ENCODE peak calls at places on chromosome 6, in nine cellular contexts. One of them, this sample, is unnamed.

GRCh38 chr6:293185-294174 is 1.2 kb downstream of the DUSP22 start:
- DNase-seq in RPMI7951: peak; percentile 33
- DNase-seq in KBM-7: peak; percentile 42
- DNase-seq in PC-9: no peak
- DNase-seq in H54: no peak
- DNase-seq in hypothalamus: no peak
- DNase-seq in stimulated activated CD4-positive, alpha-beta T cell treated with anti-CD3 and anti-CD28 coated beads, Interleukin-4, amount 100 ng/mL, for 48 hours: no peak
- DNase-seq in aorta: no peak
- DNase-seq in iris pigment epithelial cell: peak; percentile 26
- DNase-seq in this sample: no peak

GRCh38 chr6:134607411-134607810 is 289.5 kb upstream of the SGK1 start:
- DNase-seq in RPMI7951: peak; percentile 6
- DNase-seq in KBM-7: no peak
- DNase-seq in PC-9: no peak
- DNase-seq in H54: no peak
- DNase-seq in hypothalamus: no peak
- DNase-seq in stimulated activated CD4-positive, alpha-beta T cell treated with anti-CD3 and anti-CD28 coated beads, Interleukin-4, amount 100 ng/mL, for 48 hours: no peak
- DNase-seq in aorta: no peak
- DNase-seq in iris pigment epithelial cell: no peak
- DNase-seq in this sample: no peak

GRCh38 chr6:137309078-137309762 is 90.0 kb upstream of the IFNGR1 start:
- DNase-seq in RPMI7951: peak; percentile 77
- DNase-seq in KBM-7: peak; percentile 86
- DNase-seq in PC-9: peak; percentile 77
- DNase-seq in H54: peak; percentile 9
- DNase-seq in hypothalamus: peak; percentile 30
- DNase-seq in stimulated activated CD4-positive, alpha-beta T cell treated with anti-CD3 and anti-CD28 coated beads, Interleukin-4, amount 100 ng/mL, for 48 hours: no peak
- DNase-seq in aorta: peak; percentile 84
- DNase-seq in iris pigment epithelial cell: peak; percentile 87
- DNase-seq in this sample: peak; percentile 22

GRCh38 chr6:157317129-157317814 is 6.0 kb downstream of the TMEM242 start:
- DNase-seq in RPMI7951: peak; percentile 86
- DNase-seq in KBM-7: peak; percentile 60
- DNase-seq in PC-9: peak; percentile 68
- DNase-seq in H54: peak; percentile 39
- DNase-seq in hypothalamus: no peak
- DNase-seq in stimulated activated CD4-positive, alpha-beta T cell treated with anti-CD3 and anti-CD28 coated beads, Interleukin-4, amount 100 ng/mL, for 48 hours: peak; percentile 25
- DNase-seq in aorta: peak; percentile 87
- DNase-seq in iris pigment epithelial cell: peak; percentile 93
- DNase-seq in this sample: peak; percentile 51

GRCh38 chr6:85679445-85680123 is 36.9 kb upstream of the SYNCRIP start:
- DNase-seq in RPMI7951: no peak
- DNase-seq in KBM-7: no peak
- DNase-seq in PC-9: no peak
- DNase-seq in H54: no peak
- DNase-seq in hypothalamus: no peak
- DNase-seq in stimulated activated CD4-positive, alpha-beta T cell treated with anti-CD3 and anti-CD28 coated beads, Interleukin-4, amount 100 ng/mL, for 48 hours: no peak
- DNase-seq in aorta: no peak
- DNase-seq in iris pigment epithelial cell: no peak
- DNase-seq in this sample: no peak

GRCh38 chr6:134675110-134676038 is 274.5 kb downstream of the ALDH8A1 start:
- DNase-seq in RPMI7951: no peak
- DNase-seq in KBM-7: no peak
- DNase-seq in PC-9: no peak
- DNase-seq in H54: no peak
- DNase-seq in hypothalamus: no peak
- DNase-seq in stimulated activated CD4-positive, alpha-beta T cell treated with anti-CD3 and anti-CD28 coated beads, Interleukin-4, amount 100 ng/mL, for 48 hours: no peak
- DNase-seq in aorta: no peak
- DNase-seq in iris pigment epithelial cell: no peak
- DNase-seq in this sample: no peak

GRCh38 chr6:37608587-37608986 is 89.1 kb downstream of the MDGA1 start:
- DNase-seq in RPMI7951: no peak
- DNase-seq in KBM-7: no peak
- DNase-seq in PC-9: no peak
- DNase-seq in H54: no peak
- DNase-seq in hypothalamus: no peak
- DNase-seq in stimulated activated CD4-positive, alpha-beta T cell treated with anti-CD3 and anti-CD28 coated beads, Interleukin-4, amount 100 ng/mL, for 48 hours: no peak
- DNase-seq in aorta: no peak
- DNase-seq in iris pigment epithelial cell: no peak
- DNase-seq in this sample: no peak

GRCh38 chr6:27260339-27260738 is 12.8 kb downstream of the PRSS16 start:
- DNase-seq in RPMI7951: no peak
- DNase-seq in KBM-7: no peak
- DNase-seq in PC-9: no peak
- DNase-seq in H54: no peak
- DNase-seq in hypothalamus: no peak
- DNase-seq in stimulated activated CD4-positive, alpha-beta T cell treated with anti-CD3 and anti-CD28 coated beads, Interleukin-4, amount 100 ng/mL, for 48 hours: no peak
- DNase-seq in aorta: no peak
- DNase-seq in iris pigment epithelial cell: peak; percentile 36
- DNase-seq in this sample: no peak

GRCh38 chr6:40710626-40711354 is 123.6 kb upstream of the LRFN2 start:
- DNase-seq in RPMI7951: no peak
- DNase-seq in KBM-7: no peak
- DNase-seq in PC-9: no peak
- DNase-seq in H54: no peak
- DNase-seq in hypothalamus: no peak
- DNase-seq in stimulated activated CD4-positive, alpha-beta T cell treated with anti-CD3 and anti-CD28 coated beads, Interleukin-4, amount 100 ng/mL, for 48 hours: no peak
- DNase-seq in aorta: no peak
- DNase-seq in iris pigment epithelial cell: no peak
- DNase-seq in this sample: no peak

GRCh38 chr6:43175676-43176422 is 4.8 kb downstream of the SRF start:
- DNase-seq in RPMI7951: no peak
- DNase-seq in KBM-7: no peak
- DNase-seq in PC-9: no peak
- DNase-seq in H54: no peak
- DNase-seq in hypothalamus: no peak
- DNase-seq in stimulated activated CD4-positive, alpha-beta T cell treated with anti-CD3 and anti-CD28 coated beads, Interleukin-4, amount 100 ng/mL, for 48 hours: no peak
- DNase-seq in aorta: no peak
- DNase-seq in iris pigment epithelial cell: no peak
- DNase-seq in this sample: no peak

GRCh38 chr6:162058281-162058875 is 669.2 kb downstream of the PRKN start:
- DNase-seq in RPMI7951: peak; percentile 78
- DNase-seq in KBM-7: no peak
- DNase-seq in PC-9: no peak
- DNase-seq in H54: peak; percentile 5
- DNase-seq in hypothalamus: no peak
- DNase-seq in stimulated activated CD4-positive, alpha-beta T cell treated with anti-CD3 and anti-CD28 coated beads, Interleukin-4, amount 100 ng/mL, for 48 hours: no peak
- DNase-seq in aorta: no peak
- DNase-seq in iris pigment epithelial cell: peak; percentile 21
- DNase-seq in this sample: peak; percentile 93